ENCODE peak calls at places on chromosome 20, in seven cellular contexts. One of them, this sample, is unnamed.

GRCh38 chr20:64041781-64042771 is 6.1 kb downstream of the C20orf204 start:
- DNase-seq in esophagus squamous epithelium: no peak
- DNase-seq in transverse colon: no peak
- DNase-seq in cardiac muscle cell: no peak
- DNase-seq in left ventricle myocardium inferior: no peak
- DNase-seq in psoas muscle: no peak
- DNase-seq in SJSA1: no peak
- DNase-seq in this sample: no peak

GRCh38 chr20:7926767-7927166 is 13.5 kb downstream of the HAO1 start:
- DNase-seq in esophagus squamous epithelium: no peak
- DNase-seq in transverse colon: no peak
- DNase-seq in cardiac muscle cell: peak; percentile 72
- DNase-seq in left ventricle myocardium inferior: no peak
- DNase-seq in psoas muscle: no peak
- DNase-seq in SJSA1: no peak
- DNase-seq in this sample: no peak

GRCh38 chr20:19742974-19743649 is 14.9 kb upstream of the RIN2 start:
- DNase-seq in esophagus squamous epithelium: no peak
- DNase-seq in transverse colon: no peak
- DNase-seq in cardiac muscle cell: no peak
- DNase-seq in left ventricle myocardium inferior: no peak
- DNase-seq in psoas muscle: no peak
- DNase-seq in SJSA1: no peak
- DNase-seq in this sample: no peak

GRCh38 chr20:63065911-63066310 is 59.1 kb upstream of the BHLHE23 start:
- DNase-seq in esophagus squamous epithelium: no peak
- DNase-seq in transverse colon: no peak
- DNase-seq in cardiac muscle cell: no peak
- DNase-seq in left ventricle myocardium inferior: peak; percentile 7
- DNase-seq in psoas muscle: peak; percentile 31
- DNase-seq in SJSA1: no peak
- DNase-seq in this sample: no peak

GRCh38 chr20:51532577-51533191 is 9.8 kb downstream of the NFATC2 start:
- DNase-seq in esophagus squamous epithelium: no peak
- DNase-seq in transverse colon: peak; percentile 27
- DNase-seq in cardiac muscle cell: no peak
- DNase-seq in left ventricle myocardium inferior: peak; percentile 52
- DNase-seq in psoas muscle: peak; percentile 80
- DNase-seq in SJSA1: no peak
- DNase-seq in this sample: no peak

GRCh38 chr20:47925603-47926002 is 140.3 kb upstream of the SULF2 start:
- DNase-seq in esophagus squamous epithelium: no peak
- DNase-seq in transverse colon: no peak
- DNase-seq in cardiac muscle cell: no peak
- DNase-seq in left ventricle myocardium inferior: no peak
- DNase-seq in psoas muscle: no peak
- DNase-seq in SJSA1: no peak
- DNase-seq in this sample: no peak

GRCh38 chr20:21715193-21715881 is 9.9 kb downstream of the PAX1 start:
- DNase-seq in esophagus squamous epithelium: no peak
- DNase-seq in transverse colon: no peak
- DNase-seq in cardiac muscle cell: no peak
- DNase-seq in left ventricle myocardium inferior: no peak
- DNase-seq in psoas muscle: no peak
- DNase-seq in SJSA1: no peak
- DNase-seq in this sample: no peak

GRCh38 chr20:13862245-13862644 is 77.4 kb downstream of the NDUFAF5 start:
- DNase-seq in esophagus squamous epithelium: no peak
- DNase-seq in transverse colon: no peak
- DNase-seq in cardiac muscle cell: no peak
- DNase-seq in left ventricle myocardium inferior: no peak
- DNase-seq in psoas muscle: no peak
- DNase-seq in SJSA1: no peak
- DNase-seq in this sample: no peak

GRCh38 chr20:62449951-62450815 is 22.8 kb upstream of the RBBP8NL start:
- DNase-seq in esophagus squamous epithelium: no peak
- DNase-seq in transverse colon: peak; percentile 22
- DNase-seq in cardiac muscle cell: no peak
- DNase-seq in left ventricle myocardium inferior: peak; percentile 41
- DNase-seq in psoas muscle: no peak
- DNase-seq in SJSA1: no peak
- DNase-seq in this sample: no peak

GRCh38 chr20:20363449-20364015 is 4.4 kb upstream of the INSM1 start:
- DNase-seq in esophagus squamous epithelium: no peak
- DNase-seq in transverse colon: no peak
- DNase-seq in cardiac muscle cell: no peak
- DNase-seq in left ventricle myocardium inferior: no peak
- DNase-seq in psoas muscle: no peak
- DNase-seq in SJSA1: no peak
- DNase-seq in this sample: no peak

GRCh38 chr20:41300906-41301305 is 16.6 kb downstream of the ZHX3 start:
- DNase-seq in esophagus squamous epithelium: no peak
- DNase-seq in transverse colon: no peak
- DNase-seq in cardiac muscle cell: no peak
- DNase-seq in left ventricle myocardium inferior: no peak
- DNase-seq in psoas muscle: no peak
- DNase-seq in SJSA1: no peak
- DNase-seq in this sample: no peak

GRCh38 chr20:46709459-46710148 is at the start of gene SLC2A10:
- DNase-seq in esophagus squamous epithelium: no peak
- DNase-seq in transverse colon: peak; percentile 70
- DNase-seq in cardiac muscle cell: peak; percentile 75
- DNase-seq in left ventricle myocardium inferior: peak; percentile 66
- DNase-seq in psoas muscle: peak; percentile 74
- DNase-seq in SJSA1: peak; percentile 70
- DNase-seq in this sample: peak; percentile 63

GRCh38 chr20:43655937-43656336 is 11.0 kb upstream of the MYBL2 start:
- DNase-seq in esophagus squamous epithelium: no peak
- DNase-seq in transverse colon: no peak
- DNase-seq in cardiac muscle cell: no peak
- DNase-seq in left ventricle myocardium inferior: no peak
- DNase-seq in psoas muscle: no peak
- DNase-seq in SJSA1: no peak
- DNase-seq in this sample: no peak

GRCh38 chr20:17749979-17750721 is 50.4 kb downstream of the BANF2 start:
- DNase-seq in esophagus squamous epithelium: no peak
- DNase-seq in transverse colon: peak; percentile 28
- DNase-seq in cardiac muscle cell: peak; percentile 80
- DNase-seq in left ventricle myocardium inferior: peak; percentile 73
- DNase-seq in psoas muscle: peak; percentile 87
- DNase-seq in SJSA1: no peak
- DNase-seq in this sample: peak; percentile 83

GRCh38 chr20:14344746-14345145 is 7.3 kb upstream of the FLRT3 start:
- DNase-seq in esophagus squamous epithelium: no peak
- DNase-seq in transverse colon: no peak
- DNase-seq in cardiac muscle cell: no peak
- DNase-seq in left ventricle myocardium inferior: no peak
- DNase-seq in psoas muscle: no peak
- DNase-seq in SJSA1: no peak
- DNase-seq in this sample: no peak

GRCh38 chr20:51661609-51662178 is 106.5 kb downstream of the ATP9A start:
- DNase-seq in esophagus squamous epithelium: no peak
- DNase-seq in transverse colon: no peak
- DNase-seq in cardiac muscle cell: no peak
- DNase-seq in left ventricle myocardium inferior: no peak
- DNase-seq in psoas muscle: no peak
- DNase-seq in SJSA1: peak; percentile 72
- DNase-seq in this sample: no peak

GRCh38 chr20:40753472-40753871 is 64.4 kb upstream of the MAFB start:
- DNase-seq in esophagus squamous epithelium: no peak
- DNase-seq in transverse colon: no peak
- DNase-seq in cardiac muscle cell: peak; percentile 11
- DNase-seq in left ventricle myocardium inferior: no peak
- DNase-seq in psoas muscle: no peak
- DNase-seq in SJSA1: no peak
- DNase-seq in this sample: peak; percentile 44

GRCh38 chr20:35305682-35306556 is 13.7 kb upstream of the FAM83C start:
- DNase-seq in esophagus squamous epithelium: peak; percentile 17
- DNase-seq in transverse colon: peak; percentile 59
- DNase-seq in cardiac muscle cell: peak; percentile 95
- DNase-seq in left ventricle myocardium inferior: no peak
- DNase-seq in psoas muscle: peak; percentile 89
- DNase-seq in SJSA1: peak; percentile 98
- DNase-seq in this sample: no peak

GRCh38 chr20:63186528-63187316 is 29.2 kb downstream of the YTHDF1 start:
- DNase-seq in esophagus squamous epithelium: no peak
- DNase-seq in transverse colon: no peak
- DNase-seq in cardiac muscle cell: no peak
- DNase-seq in left ventricle myocardium inferior: no peak
- DNase-seq in psoas muscle: no peak
- DNase-seq in SJSA1: no peak
- DNase-seq in this sample: no peak

GRCh38 chr20:53402233-53403005 is 191.2 kb downstream of the ZNF217 start:
- DNase-seq in esophagus squamous epithelium: no peak
- DNase-seq in transverse colon: no peak
- DNase-seq in cardiac muscle cell: no peak
- DNase-seq in left ventricle myocardium inferior: no peak
- DNase-seq in psoas muscle: no peak
- DNase-seq in SJSA1: no peak
- DNase-seq in this sample: no peak

GRCh38 chr20:41004561-41005360 is 23.9 kb upstream of the TOP1 start:
- DNase-seq in esophagus squamous epithelium: no peak
- DNase-seq in transverse colon: no peak
- DNase-seq in cardiac muscle cell: no peak
- DNase-seq in left ventricle myocardium inferior: no peak
- DNase-seq in psoas muscle: peak; percentile 73
- DNase-seq in SJSA1: no peak
- DNase-seq in this sample: no peak

GRCh38 chr20:23156170-23156841 is 70.2 kb upstream of the CD93 start:
- DNase-seq in esophagus squamous epithelium: no peak
- DNase-seq in transverse colon: peak; percentile 40
- DNase-seq in cardiac muscle cell: peak; percentile 64
- DNase-seq in left ventricle myocardium inferior: no peak
- DNase-seq in psoas muscle: peak; percentile 69
- DNase-seq in SJSA1: peak; percentile 87
- DNase-seq in this sample: peak; percentile 88
- H3K4me1 ChIP-seq in esophagus squamous epithelium: peaks cover 43% of the 10 kb centered on the region
- H3K4me1 ChIP-seq in transverse colon: peaks cover 49% of the 10 kb centered on the region
- H3K4me1 ChIP-seq in cardiac muscle cell: peaks cover 39% of the 10 kb centered on the region
- H3K4me1 ChIP-seq in left ventricle myocardium inferior: peaks cover 76% of the 10 kb centered on the region
- H3K4me1 ChIP-seq in psoas muscle: peaks cover 68% of the 10 kb centered on the region
- H3K4me1 ChIP-seq in SJSA1: peaks cover 48% of the 10 kb centered on the region
- H3K4me1 ChIP-seq in this sample: no peaks in the 10 kb centered on the region

DNA sequence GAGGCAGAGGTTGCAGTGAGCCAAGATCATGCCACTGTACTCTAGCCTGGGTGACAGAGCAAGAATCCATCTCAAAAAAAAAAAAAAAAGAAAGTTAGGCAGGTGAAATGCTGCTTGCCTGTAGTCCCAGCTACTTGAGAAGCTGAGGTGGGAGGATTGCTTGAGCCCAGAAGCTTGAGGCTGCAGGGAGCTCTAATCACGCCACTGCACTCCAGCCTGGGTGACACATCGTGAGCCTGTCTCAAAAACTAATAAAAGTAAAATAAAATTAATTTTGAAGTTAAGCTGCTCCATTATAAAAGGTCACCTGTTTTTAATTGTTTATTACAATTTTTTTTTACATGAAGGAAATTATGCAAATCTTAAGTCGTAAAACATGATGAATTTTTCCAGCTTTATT is 23.2 kb upstream of the SAMHD1 start:
- DNase-seq in esophagus squamous epithelium: no peak
- DNase-seq in transverse colon: no peak
- DNase-seq in cardiac muscle cell: no peak
- DNase-seq in left ventricle myocardium inferior: no peak
- DNase-seq in psoas muscle: no peak
- DNase-seq in SJSA1: no peak
- DNase-seq in this sample: no peak
- H3K9me3 ChIP-seq in esophagus squamous epithelium: no peaks in the 10 kb centered on the region
- H3K9me3 ChIP-seq in transverse colon: no peaks in the 10 kb centered on the region
- H3K9me3 ChIP-seq in cardiac muscle cell: no peaks in the 10 kb centered on the region
- H3K9me3 ChIP-seq in left ventricle myocardium inferior: no peaks in the 10 kb centered on the region
- H3K9me3 ChIP-seq in psoas muscle: no peaks in the 10 kb centered on the region
- H3K9me3 ChIP-seq in SJSA1: no peaks in the 10 kb centered on the region
- H3K9me3 ChIP-seq in this sample: no peaks in the 10 kb centered on the region

GRCh38 chr20:60482609-60483008 is 524.4 kb downstream of the CDH26 start:
- DNase-seq in esophagus squamous epithelium: no peak
- DNase-seq in transverse colon: no peak
- DNase-seq in cardiac muscle cell: no peak
- DNase-seq in left ventricle myocardium inferior: no peak
- DNase-seq in psoas muscle: no peak
- DNase-seq in SJSA1: no peak
- DNase-seq in this sample: no peak

GRCh38 chr20:60482201-60482600 is 524.0 kb downstream of the CDH26 start:
- DNase-seq in esophagus squamous epithelium: no peak
- DNase-seq in transverse colon: no peak
- DNase-seq in cardiac muscle cell: no peak
- DNase-seq in left ventricle myocardium inferior: no peak
- DNase-seq in psoas muscle: no peak
- DNase-seq in SJSA1: no peak
- DNase-seq in this sample: no peak

GRCh38 chr20:60481742-60482133 is 523.5 kb downstream of the CDH26 start:
- DNase-seq in esophagus squamous epithelium: no peak
- DNase-seq in transverse colon: no peak
- DNase-seq in cardiac muscle cell: no peak
- DNase-seq in left ventricle myocardium inferior: no peak
- DNase-seq in psoas muscle: no peak
- DNase-seq in SJSA1: no peak
- DNase-seq in this sample: no peak

GRCh38 chr20:60484316-60484715 is 526.1 kb downstream of the CDH26 start:
- DNase-seq in esophagus squamous epithelium: no peak
- DNase-seq in transverse colon: no peak
- DNase-seq in cardiac muscle cell: no peak
- DNase-seq in left ventricle myocardium inferior: no peak
- DNase-seq in psoas muscle: no peak
- DNase-seq in SJSA1: no peak
- DNase-seq in this sample: no peak

GRCh38 chr20:60483371-60483770 is 525.1 kb downstream of the CDH26 start:
- DNase-seq in esophagus squamous epithelium: no peak
- DNase-seq in transverse colon: no peak
- DNase-seq in cardiac muscle cell: no peak
- DNase-seq in left ventricle myocardium inferior: no peak
- DNase-seq in psoas muscle: no peak
- DNase-seq in SJSA1: no peak
- DNase-seq in this sample: no peak
- H3K4me1 ChIP-seq in esophagus squamous epithelium: no peaks in the 10 kb centered on the region
- H3K4me1 ChIP-seq in transverse colon: no peaks in the 10 kb centered on the region
- H3K4me1 ChIP-seq in cardiac muscle cell: peaks cover 4% of the 10 kb centered on the region
- H3K4me1 ChIP-seq in left ventricle myocardium inferior: no peaks in the 10 kb centered on the region
- H3K4me1 ChIP-seq in psoas muscle: no peaks in the 10 kb centered on the region
- H3K4me1 ChIP-seq in SJSA1: no peaks in the 10 kb centered on the region
- H3K4me1 ChIP-seq in this sample: no peaks in the 10 kb centered on the region

GRCh38 chr20:33744773-33745385 is 13.1 kb downstream of the ZNF341 start:
- DNase-seq in esophagus squamous epithelium: no peak
- DNase-seq in transverse colon: peak; percentile 84
- DNase-seq in cardiac muscle cell: no peak
- DNase-seq in left ventricle myocardium inferior: no peak
- DNase-seq in psoas muscle: no peak
- DNase-seq in SJSA1: no peak
- DNase-seq in this sample: no peak

GRCh38 chr20:33736962-33737361 is 5.2 kb downstream of the ZNF341 start:
- DNase-seq in esophagus squamous epithelium: no peak
- DNase-seq in transverse colon: no peak
- DNase-seq in cardiac muscle cell: no peak
- DNase-seq in left ventricle myocardium inferior: no peak
- DNase-seq in psoas muscle: no peak
- DNase-seq in SJSA1: no peak
- DNase-seq in this sample: no peak

GRCh38 chr20:33744181-33744580 is 12.4 kb downstream of the ZNF341 start:
- DNase-seq in esophagus squamous epithelium: no peak
- DNase-seq in transverse colon: no peak
- DNase-seq in cardiac muscle cell: no peak
- DNase-seq in left ventricle myocardium inferior: no peak
- DNase-seq in psoas muscle: no peak
- DNase-seq in SJSA1: no peak
- DNase-seq in this sample: no peak

GRCh38 chr20:33739493-33739892 is 7.7 kb downstream of the ZNF341 start:
- DNase-seq in esophagus squamous epithelium: no peak
- DNase-seq in transverse colon: no peak
- DNase-seq in cardiac muscle cell: no peak
- DNase-seq in left ventricle myocardium inferior: no peak
- DNase-seq in psoas muscle: no peak
- DNase-seq in SJSA1: no peak
- DNase-seq in this sample: no peak

GRCh38 chr20:33740189-33740588 is 8.4 kb downstream of the ZNF341 start:
- DNase-seq in esophagus squamous epithelium: no peak
- DNase-seq in transverse colon: no peak
- DNase-seq in cardiac muscle cell: no peak
- DNase-seq in left ventricle myocardium inferior: no peak
- DNase-seq in psoas muscle: no peak
- DNase-seq in SJSA1: no peak
- DNase-seq in this sample: no peak
- H3K9me3 ChIP-seq in esophagus squamous epithelium: peaks cover 13% of the 10 kb centered on the region
- H3K9me3 ChIP-seq in transverse colon: peaks cover 15% of the 10 kb centered on the region
- H3K9me3 ChIP-seq in cardiac muscle cell: no peaks in the 10 kb centered on the region
- H3K9me3 ChIP-seq in left ventricle myocardium inferior: peaks cover 28% of the 10 kb centered on the region
- H3K9me3 ChIP-seq in psoas muscle: peaks cover 18% of the 10 kb centered on the region
- H3K9me3 ChIP-seq in SJSA1: peaks cover 3% of the 10 kb centered on the region
- H3K9me3 ChIP-seq in this sample: peaks cover 9% of the 10 kb centered on the region